ENCODE peak calls at places on chromosomes 11 and 22, in ten cellular contexts. P is WERI-Rb-1, A is OCI-M1, L is AG08396, X is AG04450, V is omental fat pad, S is NCI-H774, M is posterior vena cava, O is KG1, C is GM04504. D is an unnamed sample.
A peak's percentile ranks its signal among the peaks of the same experiment; 100 is the strongest.

GRCh38 chr22:32987081-32987631 is 71.0 kb downstream of the SYN3 start:
- DNase-seq in P (no peak), A (peak; percentile 59), L (no peak), X (no peak), V (no peak), S (no peak), M (no peak), O (no peak), C (no peak), D (no peak)

GRCh38 chr22:44389926-44390925 is 77.5 kb upstream of the SHISAL1 start:
- DNase-seq in P (no peak), A (no peak), L (no peak), X (no peak), V (peak; percentile 2), S (no peak), M (peak; percentile 64), O (no peak), C (no peak), D (no peak)

GRCh38 chr11:47553417-47553746 is 450 bp upstream of the CELF1 start:
- DNase-seq in P (no peak), A (no peak), L (no peak), X (no peak), V (no peak), S (peak; percentile 67), M (no peak), O (no peak), C (no peak), D (no peak)

GRCh38 chr11:115221461-115222069 is 282.6 kb downstream of the CADM1 start:
- DNase-seq in P (no peak), A (no peak), L (no peak), X (no peak), V (no peak), S (no peak), M (no peak), O (no peak), C (no peak), D (no peak)

GRCh38 chr11:111635706-111636045 is 33.4 kb downstream of the SIK2 start:
- DNase-seq in P (no peak), A (peak; percentile 25), L (peak; percentile 15), X (peak; percentile 29), V (no peak), S (peak; percentile 42), M (no peak), O (no peak), C (no peak), D (no peak)

GRCh38 chr11:58023435-58023931 is at the start of gene OR9Q1:
- DNase-seq in P (no peak), A (no peak), L (no peak), X (no peak), V (no peak), S (no peak), M (no peak), O (no peak), C (no peak), D (no peak)

GRCh38 chr22:19350947-19351346 is 59.4 kb upstream of the CLTCL1 start:
- DNase-seq in P (no peak), A (no peak), L (no peak), X (no peak), V (no peak), S (no peak), M (peak; percentile 8), O (no peak), C (no peak), D (no peak)

GRCh38 chr11:111730871-111731591 is 35.2 kb downstream of the PPP2R1B start:
- DNase-seq in P (no peak), A (no peak), L (no peak), X (no peak), V (no peak), S (peak; percentile 80), M (peak; percentile 83), O (no peak), C (no peak), D (peak; percentile 12)

GRCh38 chr11:134724106-134724778 is 312.2 kb upstream of the B3GAT1 start:
- DNase-seq in P (no peak), A (no peak), L (no peak), X (no peak), V (no peak), S (no peak), M (no peak), O (no peak), C (no peak), D (no peak)

GRCh38 chr22:39960791-39961746 is 872 bp downstream of the TMA7B start:
- DNase-seq in P (no peak), A (peak; percentile 92), L (peak; percentile 55), X (peak; percentile 91), V (no peak), S (no peak), M (no peak), O (peak; percentile 72), C (peak; percentile 49), D (no peak)

GRCh38 chr11:115707180-115707905 is 203.1 kb upstream of the CADM1 start:
- DNase-seq in P (no peak), A (peak; percentile 49), L (no peak), X (no peak), V (no peak), S (no peak), M (no peak), O (no peak), C (no peak), D (no peak)

GRCh38 chr11:96105197-96105895 is 181.4 kb upstream of the MTMR2 start:
- DNase-seq in P (no peak), A (no peak), L (no peak), X (no peak), V (no peak), S (no peak), M (no peak), O (no peak), C (no peak), D (no peak)

GRCh38 chr11:116707250-116707649 is 65.5 kb downstream of the BUD13 start:
- DNase-seq in P (no peak), A (no peak), L (no peak), X (no peak), V (no peak), S (peak; percentile 75), M (no peak), O (no peak), C (no peak), D (peak; percentile 25)

GRCh38 chr11:120392299-120392698 is 56.1 kb downstream of the ARHGEF12 start:
- DNase-seq in P (no peak), A (no peak), L (no peak), X (no peak), V (no peak), S (no peak), M (no peak), O (no peak), C (no peak), D (no peak)

GRCh38 chr22:39748877-39749276 is 144.7 kb downstream of the ENTHD1 start:
- DNase-seq in P (no peak), A (no peak), L (peak; percentile 61), X (peak; percentile 90), V (no peak), S (peak; percentile 53), M (no peak), O (no peak), C (peak; percentile 21), D (peak; percentile 88)

GRCh38 chr11:71425851-71426250 is 22.3 kb downstream of the DHCR7 start:
- DNase-seq in P (no peak), A (no peak), L (no peak), X (no peak), V (no peak), S (no peak), M (no peak), O (no peak), C (no peak), D (no peak)

GRCh38 chr11:59918987-59919589 is 19.1 kb upstream of the OOSP1 start:
- DNase-seq in P (peak; percentile 40), A (peak; percentile 93), L (peak; percentile 13), X (no peak), V (no peak), S (peak; percentile 48), M (no peak), O (peak; percentile 42), C (peak; percentile 10), D (no peak)

GRCh38 chr22:23026777-23027176 is 43.5 kb upstream of the GNAZ start:
- DNase-seq in P (no peak), A (no peak), L (no peak), X (no peak), V (no peak), S (no peak), M (no peak), O (no peak), C (no peak), D (no peak)

GRCh38 chr22:17159504-17159951 is 451 bp upstream of the HDHD5 start:
- DNase-seq in P (peak; percentile 52), A (no peak), L (peak; percentile 55), X (no peak), V (peak; percentile 55), S (peak; percentile 23), M (peak; percentile 85), O (no peak), C (no peak), D (no peak)

GRCh38 chr11:130873766-130874165 is 42.5 kb downstream of the SNX19 start:
- DNase-seq in P (no peak), A (no peak), L (peak; percentile 44), X (no peak), V (no peak), S (no peak), M (no peak), O (no peak), C (no peak), D (no peak)

GRCh38 chr11:84097186-84097585 is 811.0 kb upstream of the CCDC90B start:
- DNase-seq in P (no peak), A (no peak), L (no peak), X (no peak), V (no peak), S (no peak), M (no peak), O (no peak), C (no peak), D (no peak)

GRCh38 chr11:9357041-9357440 is 27.4 kb upstream of the IPO7 start:
- DNase-seq in P (no peak), A (no peak), L (no peak), X (no peak), V (no peak), S (no peak), M (no peak), O (no peak), C (no peak), D (no peak)

GRCh38 chr11:125401746-125402145 is 94.3 kb downstream of the FEZ1 start:
- DNase-seq in P (peak; percentile 85), A (no peak), L (no peak), X (no peak), V (no peak), S (no peak), M (peak; percentile 80), O (no peak), C (no peak), D (no peak)

GRCh38 chr11:94271885-94272372 is 32.5 kb upstream of the IZUMO1R start:
- DNase-seq in P (no peak), A (peak; percentile 40), L (no peak), X (no peak), V (no peak), S (no peak), M (no peak), O (no peak), C (no peak), D (no peak)